ENCODE peak calls at places on chromosomes 1 and 21, in four cellular contexts. One of them, this sample, is unnamed.

GRCh38 chr1:233459968-233460367 is 132.4 kb downstream of the MAP3K21 start:
- DNase-seq in Peyer's patch: no peak
- DNase-seq in fibroblast of mammary gland: no peak
- DNase-seq in coronary artery: no peak
- DNase-seq in this sample: no peak

GRCh38 chr1:221735976-221736375 is 5.9 kb downstream of the DUSP10 start:
- DNase-seq in Peyer's patch: no peak
- DNase-seq in coronary artery: no peak
- DNase-seq in fibroblast of mammary gland: no peak
- DNase-seq in this sample: no peak

GRCh38 chr1:201594575-201595245 is 55.8 kb downstream of the NAV1 start:
- DNase-seq in coronary artery: no peak
- DNase-seq in Peyer's patch: no peak
- DNase-seq in fibroblast of mammary gland: no peak
- DNase-seq in this sample: no peak

GRCh38 chr1:201719812-201720521 is 109.0 kb upstream of the IPO9 start:
- DNase-seq in Peyer's patch: peak; percentile 27
- DNase-seq in coronary artery: no peak
- DNase-seq in fibroblast of mammary gland: peak; percentile 96
- DNase-seq in this sample: no peak

GRCh38 chr1:2052096-2052569 is 1.9 kb downstream of the PRKCZ start:
- DNase-seq in fibroblast of mammary gland: no peak
- DNase-seq in Peyer's patch: no peak
- DNase-seq in coronary artery: no peak
- DNase-seq in this sample: no peak

GRCh38 chr1:24191860-24192259 is 4.8 kb upstream of the IFNLR1 start:
- DNase-seq in fibroblast of mammary gland: peak; percentile 75
- DNase-seq in coronary artery: no peak
- DNase-seq in Peyer's patch: no peak
- DNase-seq in this sample: no peak

GRCh38 chr1:23651069-23651808 is 40.4 kb upstream of the RPL11 start:
- DNase-seq in Peyer's patch: no peak
- DNase-seq in coronary artery: no peak
- DNase-seq in fibroblast of mammary gland: peak; percentile 72
- DNase-seq in this sample: no peak

GRCh38 chr21:17270234-17270633 is 242.6 kb upstream of the CXADR start:
- DNase-seq in Peyer's patch: no peak
- DNase-seq in fibroblast of mammary gland: peak; percentile 72
- DNase-seq in coronary artery: no peak
- DNase-seq in this sample: peak; percentile 19

GRCh38 chr1:65527672-65528071 is 107.2 kb downstream of the LEPR start:
- DNase-seq in coronary artery: no peak
- DNase-seq in fibroblast of mammary gland: no peak
- DNase-seq in Peyer's patch: no peak
- DNase-seq in this sample: no peak
- H3K4me3 ChIP-seq in coronary artery: peak overlapping the region; percentile 89
- H3K4me3 ChIP-seq in fibroblast of mammary gland: no peak overlapping the region
- H3K4me3 ChIP-seq in Peyer's patch: no peak overlapping the region
- H3K4me3 ChIP-seq in this sample: no peak overlapping the region

GRCh38 chr1:107943694-107944093 is 21.3 kb downstream of the VAV3 start:
- DNase-seq in coronary artery: no peak
- DNase-seq in fibroblast of mammary gland: no peak
- DNase-seq in Peyer's patch: no peak
- DNase-seq in this sample: no peak
- TF ChIP-seq CTCF in coronary artery: no peak
- TF ChIP-seq CTCF in fibroblast of mammary gland: no peak
- TF ChIP-seq CTCF in Peyer's patch: no peak
- TF ChIP-seq CTCF in this sample: no peak

DNA sequence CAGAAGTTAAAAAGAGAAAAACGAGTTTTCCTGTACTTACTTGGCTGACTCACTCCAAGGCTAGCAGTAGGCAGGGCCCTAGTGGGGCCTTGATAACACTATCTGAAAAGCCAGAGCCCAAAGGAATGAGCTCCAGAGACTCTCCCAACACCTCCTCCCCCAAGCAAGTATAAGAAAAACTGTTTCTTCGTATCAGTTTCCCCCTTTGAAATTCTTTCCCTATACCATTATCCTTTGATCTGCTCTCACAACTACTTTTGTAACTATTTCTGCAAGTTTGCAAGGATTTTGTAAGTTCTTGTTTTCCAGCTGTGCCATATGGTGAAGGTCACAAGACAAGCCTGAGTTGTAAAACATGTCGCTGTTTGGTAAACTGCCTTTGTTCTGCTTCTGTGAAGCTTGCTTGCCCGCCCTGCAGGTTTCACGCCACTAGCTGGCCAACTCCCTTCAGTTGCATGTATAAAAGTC is 36.5 kb upstream of the KCNJ15 start:
- DNase-seq in fibroblast of mammary gland: no peak
- DNase-seq in coronary artery: no peak
- DNase-seq in Peyer's patch: no peak
- DNase-seq in this sample: no peak
- H3K4me3 ChIP-seq in fibroblast of mammary gland: no peak overlapping the region
- H3K4me3 ChIP-seq in coronary artery: no peak overlapping the region
- H3K4me3 ChIP-seq in Peyer's patch: no peak overlapping the region
- H3K4me3 ChIP-seq in this sample: no peak overlapping the region

DNA sequence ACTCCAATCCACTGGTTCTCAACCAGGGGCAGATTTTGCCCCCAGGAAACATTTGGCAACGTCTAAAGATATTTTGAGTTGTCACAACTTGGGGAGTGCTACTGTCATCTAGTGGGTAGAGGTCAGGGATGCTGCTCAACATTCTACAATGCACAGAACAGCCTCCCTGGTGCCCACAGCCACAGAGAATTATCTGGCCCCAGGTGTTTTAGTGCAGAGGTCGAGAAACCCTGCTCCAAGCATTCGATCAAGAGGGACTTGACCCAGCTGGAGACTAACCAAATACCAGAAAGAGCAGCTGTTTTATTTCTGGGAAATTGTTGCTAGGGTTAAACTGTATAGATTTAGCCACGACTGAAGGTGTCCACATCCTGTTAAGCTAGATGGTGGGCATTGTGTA is 19.2 kb downstream of the CD247 start:
- DNase-seq in Peyer's patch: no peak
- DNase-seq in fibroblast of mammary gland: no peak
- DNase-seq in coronary artery: no peak
- DNase-seq in this sample: no peak
- TF ChIP-seq CTCF in Peyer's patch: no peak
- TF ChIP-seq CTCF in fibroblast of mammary gland: no peak
- TF ChIP-seq CTCF in coronary artery: no peak
- TF ChIP-seq CTCF in this sample: no peak

GRCh38 chr1:27536767-27537166 is 46.8 kb upstream of the WASF2 start:
- DNase-seq in coronary artery: peak; percentile 87
- DNase-seq in fibroblast of mammary gland: peak; percentile 77
- DNase-seq in Peyer's patch: no peak
- DNase-seq in this sample: no peak
- H3K4me3 ChIP-seq in coronary artery: peak overlapping the region; percentile 1
- H3K4me3 ChIP-seq in fibroblast of mammary gland: no peak overlapping the region
- H3K4me3 ChIP-seq in Peyer's patch: no peak overlapping the region
- H3K4me3 ChIP-seq in this sample: no peak overlapping the region

DNA sequence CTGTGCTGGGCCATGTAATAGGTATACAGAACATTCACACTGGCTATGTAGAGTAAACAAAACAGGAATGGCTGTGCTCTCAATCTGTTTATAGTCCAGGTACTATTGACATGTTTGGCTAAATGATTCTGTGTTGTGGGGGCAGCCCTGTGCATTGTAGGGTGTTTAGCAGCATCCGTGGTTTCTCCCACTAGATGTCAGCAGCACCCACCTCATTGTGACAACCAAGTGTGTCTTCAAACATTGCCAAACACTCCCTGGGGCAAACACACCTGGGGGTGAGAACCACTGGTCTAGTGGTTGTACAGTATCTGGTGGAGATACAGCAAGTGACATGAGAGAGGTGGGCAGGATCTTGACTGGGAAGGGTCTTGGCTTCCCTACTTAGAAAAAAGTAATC is 80.4 kb upstream of the SPATA6 start:
- DNase-seq in fibroblast of mammary gland: peak; percentile 12
- DNase-seq in coronary artery: no peak
- DNase-seq in Peyer's patch: no peak
- DNase-seq in this sample: no peak
- TF ChIP-seq CTCF in fibroblast of mammary gland: peak; percentile 29
- TF ChIP-seq CTCF in coronary artery: no peak
- TF ChIP-seq CTCF in Peyer's patch: no peak
- TF ChIP-seq CTCF in this sample: peak; percentile 65

GRCh38 chr1:33429846-33430750 is 797 bp downstream of the PHC2 start:
- DNase-seq in fibroblast of mammary gland: no peak
- DNase-seq in coronary artery: peak; percentile 78
- DNase-seq in Peyer's patch: peak; percentile 61
- DNase-seq in this sample: no peak
- H3K4me3 ChIP-seq in fibroblast of mammary gland: peak overlapping the region; percentile 84
- H3K4me3 ChIP-seq in coronary artery: peak overlapping the region; percentile 85
- H3K4me3 ChIP-seq in Peyer's patch: peak overlapping the region; percentile 48
- H3K4me3 ChIP-seq in this sample: peak overlapping the region; percentile 68

This sample was measured in LNCaP clone FGC.